ENCODE peak calls at places on chromosomes 4 and X, in five cellular contexts. N is heart left ventricle; G is SJSA1; P is CD8-positive, alpha-beta memory T cell; U is astrocyte. X is an unnamed sample. For H3K27me3, the result is how much of the 10 kb centered on the place peaks cover.

GRCh38 chrX:25015486-25016360 is at the start of gene ARX:
- DNase-seq in N (peak), G (no peak), P (no peak), U (peak), X (peak)

GRCh38 chr4:38180456-38180855 is 220.3 kb downstream of the PTTG2 start:
- DNase-seq in N (no peak), G (no peak), P (no peak), U (no peak), X (no peak)

GRCh38 chr4:83074086-83074704 is 39.2 kb downstream of the COPS4 start:
- DNase-seq in N (no peak), G (peak), P (peak), U (peak), X (no peak)

GRCh38 chrX:73561791-73562190 is 1.2 kb upstream of the CHIC1 start:
- DNase-seq in N (no peak), G (no peak), P (no peak), U (peak), X (no peak)

GRCh38 chr4:128483041-128483440 is 195.4 kb upstream of the PGRMC2 start:
- DNase-seq in N (no peak), G (no peak), P (no peak), U (no peak), X (no peak)

GRCh38 chr4:144699565-144699964 is 53.6 kb downstream of the HHIP start:
- DNase-seq in N (no peak), G (no peak), P (no peak), U (peak), X (no peak)

GRCh38 chr4:101835121-101835904 is 44.8 kb downstream of the BANK1 start:
- DNase-seq in N (no peak), G (peak), P (no peak), U (peak), X (no peak)

GRCh38 chr4:22174640-22175039 is 226.1 kb upstream of the KCNIP4 start:
- DNase-seq in N (no peak), G (no peak), P (no peak), U (no peak), X (no peak)

GRCh38 chr4:41145571-41146078 is 68.7 kb downstream of the APBB2 start:
- DNase-seq in N (no peak), G (no peak), P (no peak), U (peak), X (no peak)

GRCh38 chr4:148445071-148445902 is 3.1 kb upstream of the NR3C2 start:
- DNase-seq in N (peak), G (no peak), P (peak), U (no peak), X (no peak)

GRCh38 chr4:108117473-108118182 is 51.1 kb downstream of the LEF1 start:
- DNase-seq in N (peak), G (no peak), P (peak), U (no peak), X (no peak)

GRCh38 chr4:101857176-101857575 is 66.6 kb downstream of the BANK1 start:
- DNase-seq in N (no peak), G (no peak), P (no peak), U (no peak), X (no peak)

GRCh38 chr4:113618205-113618604 is 143.3 kb downstream of the CAMK2D start:
- DNase-seq in N (no peak), G (no peak), P (no peak), U (no peak), X (no peak)

GRCh38 chrX:148500428-148501120 is at the start of gene AFF2:
- DNase-seq in N (no peak), G (no peak), P (peak), U (peak), X (no peak)

GRCh38 chrX:57155171-57155570 is 18.0 kb upstream of the SPIN2A start:
- DNase-seq in N (no peak), G (no peak), P (no peak), U (no peak), X (no peak)

GRCh38 chrX:139762400-139763183 is 54.6 kb upstream of the MCF2 start:
- DNase-seq in N (no peak), G (no peak), P (no peak), U (peak), X (no peak)

GRCh38 chr4:40055873-40056721 is 553 bp upstream of the N4BP2 start:
- DNase-seq in N (peak), G (peak), P (peak), U (peak), X (peak)

GRCh38 chr4:67779631-67780030 is 25.4 kb upstream of the GNRHR start:
- DNase-seq in N (no peak), G (no peak), P (no peak), U (peak), X (no peak)

GRCh38 chr4:85658766-85659439 is 184.0 kb downstream of the ARHGAP24 start:
- DNase-seq in N (no peak), G (no peak), P (no peak), U (no peak), X (no peak)

GRCh38 chr4:109994415-109994827 is 81.7 kb downstream of the EGF start:
- DNase-seq in N (no peak), G (no peak), P (no peak), U (no peak), X (no peak)

GRCh38 chrX:65596270-65596669 is 61.7 kb upstream of the LAS1L start:
- DNase-seq in N (no peak), G (peak), P (peak), U (peak), X (no peak)

GRCh38 chrX:3393581-3394111 is 47.2 kb upstream of the MXRA5 start:
- DNase-seq in N (no peak), G (no peak), P (no peak), U (peak), X (no peak)

GRCh38 chr4:157221895-157222763 is 1.6 kb downstream of the GRIA2 start:
- DNase-seq in N (no peak), G (no peak), P (no peak), U (peak), X (no peak)

GRCh38 chr4:175419120-175419774 is 392.8 kb downstream of the GPM6A start:
- DNase-seq in N (no peak), G (peak), P (no peak), U (peak), X (no peak)

GRCh38 chr4:141905751-141906150 is 269.4 kb downstream of the IL15 start:
- DNase-seq in N (no peak), G (no peak), P (no peak), U (peak), X (no peak)

GRCh38 chrX:41421071-41421729 is 25.9 kb upstream of the NYX start:
- DNase-seq in N (no peak), G (no peak), P (no peak), U (no peak), X (no peak)

GRCh38 chrX:49276671-49277519 is 7.3 kb downstream of the PPP1R3F start:
- DNase-seq in N (no peak), G (no peak), P (no peak), U (no peak), X (no peak)

GRCh38 chr4:70313736-70314135 is 21.0 kb upstream of the CABS1 start:
- DNase-seq in N (no peak), G (no peak), P (no peak), U (no peak), X (no peak)

GRCh38 chr4:86918539-86919072 is 16.2 kb upstream of the AFF1 start:
- DNase-seq in N (no peak), G (no peak), P (no peak), U (peak), X (no peak)

GRCh38 chrX:45769919-45770582 is 569.4 kb upstream of the DIPK2B start:
- DNase-seq in N (peak), G (peak), P (no peak), U (peak), X (no peak)

GRCh38 chrX:130715299-130715698 is 187.7 kb downstream of the ENOX2 start:
- DNase-seq in N (no peak), G (no peak), P (no peak), U (peak), X (no peak)

GRCh38 chrX:153765138-153766079 is 1.4 kb downstream of the PLXNB3 start:
- DNase-seq in N (peak), G (no peak), P (no peak), U (no peak), X (peak)

GRCh38 chr4:16264798-16265197 is 38.5 kb upstream of the TAPT1 start:
- DNase-seq in N (no peak), G (no peak), P (peak), U (peak), X (no peak)

GRCh38 chr4:24209131-24209530 is 319.3 kb upstream of the PPARGC1A start:
- DNase-seq in N (no peak), G (no peak), P (no peak), U (no peak), X (no peak)

GRCh38 chr4:7863911-7864681 is 75.6 kb downstream of the AFAP1 start:
- DNase-seq in N (no peak), G (no peak), P (no peak), U (no peak), X (no peak)

GRCh38 chrX:42869659-42870476 is 91.9 kb upstream of the PPP1R2C start:
- DNase-seq in N (no peak), G (no peak), P (no peak), U (no peak), X (no peak)

GRCh38 chrX:150200820-150201287 is 162.3 kb upstream of the MAMLD1 start:
- DNase-seq in N (peak), G (peak), P (no peak), U (peak), X (peak)

GRCh38 chr4:19999331-19999730 is 252.4 kb upstream of the SLIT2 start:
- DNase-seq in N (no peak), G (no peak), P (no peak), U (no peak), X (no peak)

GRCh38 chrX:78098108-78098507 is 5.9 kb upstream of the PGK1 start:
- DNase-seq in N (no peak), G (no peak), P (no peak), U (no peak), X (no peak)

GRCh38 chrX:78092296-78092695 is 11.8 kb upstream of the PGK1 start:
- DNase-seq in N (no peak), G (peak), P (peak), U (peak), X (peak)
- H3K4me3 ChIP-seq in N (no peak), G (no peak), P (no peak), U (no peak), X (no peak)

DNA sequence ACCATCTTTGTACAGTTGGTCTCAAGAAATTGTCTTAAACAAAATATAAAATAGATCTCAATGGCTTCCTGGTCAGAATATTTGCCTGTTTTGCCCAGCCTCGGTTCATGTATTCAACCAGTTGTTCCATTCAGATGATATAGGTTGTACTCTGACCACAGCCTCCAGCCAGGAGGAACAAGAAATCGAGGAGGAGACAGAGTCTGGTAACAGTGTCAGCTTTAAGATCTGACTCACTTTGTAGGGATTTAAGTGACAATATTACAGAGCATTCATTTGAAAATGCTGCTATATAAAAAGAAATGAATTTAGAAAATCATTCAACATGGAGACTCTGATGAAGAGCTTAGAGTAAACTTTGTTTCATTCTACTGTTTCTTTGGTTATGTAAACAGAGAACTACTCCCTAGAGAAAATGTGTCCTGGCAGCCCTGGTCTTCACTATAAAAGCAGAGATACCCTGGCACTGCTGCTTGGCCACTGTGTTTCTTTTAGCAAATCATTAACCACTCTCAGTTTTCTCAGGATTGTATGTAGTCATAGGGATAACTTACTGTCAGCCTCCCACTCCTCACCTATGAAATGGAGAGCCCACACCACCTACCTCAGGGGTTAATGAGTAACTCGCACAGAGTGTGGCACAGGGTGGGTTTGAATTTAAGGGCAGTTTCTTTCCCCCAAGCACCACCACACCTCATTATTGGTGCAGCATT is 53.5 kb downstream of the PAGE2 start:
- DNase-seq in N (no peak), G (no peak), P (no peak), U (no peak), X (no peak)
- H3K27ac ChIP-seq in N (no peak), G (no peak), P (no peak), U (no peak), X (no peak)

GRCh38 chr4:186104114-186104894 is at the start of gene FAM149A:
- DNase-seq in N (no peak), G (no peak), P (peak), U (no peak), X (no peak)

GRCh38 chr4:186108391-186108790 is 3.9 kb downstream of the FAM149A start:
- DNase-seq in N (no peak), G (no peak), P (no peak), U (no peak), X (no peak)

GRCh38 chr4:186102931-186103330 is 1.6 kb upstream of the FAM149A start:
- DNase-seq in N (no peak), G (no peak), P (no peak), U (no peak), X (no peak)

GRCh38 chr4:186105721-186106335 is 1.3 kb downstream of the FAM149A start:
- DNase-seq in N (no peak), G (no peak), P (no peak), U (peak), X (no peak)

DNA sequence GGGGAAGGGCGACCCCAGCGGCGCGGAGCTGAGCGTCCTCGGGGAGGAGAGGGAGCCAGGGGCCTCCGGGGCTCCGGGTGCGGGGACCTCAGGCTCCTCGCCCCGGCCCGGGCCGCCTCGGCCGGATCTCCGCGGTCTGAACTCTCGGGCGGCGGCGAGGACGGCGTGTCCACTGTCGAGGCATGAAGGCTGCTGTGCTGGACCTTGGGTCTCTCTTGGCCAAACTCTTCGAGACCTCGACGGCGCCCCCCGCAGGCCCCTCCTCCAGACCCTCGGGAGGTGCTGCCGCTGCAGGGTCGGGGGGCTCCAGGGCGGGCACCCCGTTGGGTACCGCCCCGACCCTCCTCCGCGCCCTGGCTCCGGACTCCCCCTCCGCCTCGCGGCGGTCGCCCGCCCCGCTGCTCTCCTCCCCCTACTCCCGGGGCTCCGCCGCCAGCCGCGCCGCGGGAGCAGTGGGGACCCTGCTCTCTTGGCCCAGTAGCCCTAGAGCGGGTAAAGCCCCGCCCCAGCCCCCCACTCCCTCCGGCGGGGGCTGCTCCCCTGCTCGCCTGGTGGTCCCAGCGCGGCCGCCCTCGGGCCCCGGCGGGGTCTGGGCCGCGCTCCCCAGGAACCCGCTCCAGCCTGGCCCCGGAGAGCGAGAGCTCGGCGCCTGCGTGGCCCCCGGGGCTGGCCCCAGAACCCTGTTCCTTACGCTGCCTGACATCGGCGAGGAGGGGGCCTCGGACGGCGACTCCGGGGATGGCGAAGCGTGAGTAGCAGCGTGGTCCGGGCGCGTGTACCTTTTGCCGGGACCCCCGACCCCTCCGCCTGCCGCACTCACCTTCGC is 604 bp downstream of the FAM149A start:
- DNase-seq in N (no peak), G (no peak), P (peak), U (no peak), X (no peak)
- H3K27me3 ChIP-seq in N (under half), G (under half), P (under half), U (under half), X (under half)

GRCh38 chrX:71640002-71640401 is 21.7 kb upstream of the CXCR3 start:
- DNase-seq in N (no peak), G (no peak), P (peak), U (no peak), X (no peak)

GRCh38 chrX:71638409-71638808 is 20.1 kb upstream of the CXCR3 start:
- DNase-seq in N (no peak), G (no peak), P (no peak), U (no peak), X (no peak)

GRCh38 chrX:71636438-71637252 is 18.3 kb upstream of the CXCR3 start:
- DNase-seq in N (peak), G (no peak), P (no peak), U (no peak), X (no peak)

GRCh38 chrX:71637253-71637618 is 18.9 kb upstream of the CXCR3 start:
- DNase-seq in N (no peak), G (no peak), P (no peak), U (peak), X (no peak)

DNA sequence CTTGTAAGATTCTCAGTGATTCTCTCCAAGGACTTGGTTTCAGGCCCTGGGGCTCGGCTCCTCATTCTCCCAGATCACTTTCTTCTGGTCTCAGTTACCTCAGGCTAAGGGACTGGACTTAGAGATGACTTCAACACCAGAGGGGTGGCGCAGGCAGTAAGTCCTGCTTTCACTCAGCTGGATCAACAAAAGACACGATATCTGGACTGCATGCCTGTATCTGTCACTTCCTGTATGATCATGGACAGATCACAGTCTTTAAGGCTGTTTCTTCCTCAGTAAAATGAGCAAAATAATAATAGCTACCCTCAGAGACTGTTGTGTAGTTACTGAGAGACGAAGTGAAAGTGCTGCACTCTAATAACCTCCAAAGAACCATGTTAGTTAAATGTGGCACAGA is 19.5 kb upstream of the CXCR3 start:
- DNase-seq in N (no peak), G (no peak), P (no peak), U (peak), X (no peak)
- H3K4me3 ChIP-seq in N (no peak), G (no peak), P (no peak), U (no peak), X (no peak)

DNA sequence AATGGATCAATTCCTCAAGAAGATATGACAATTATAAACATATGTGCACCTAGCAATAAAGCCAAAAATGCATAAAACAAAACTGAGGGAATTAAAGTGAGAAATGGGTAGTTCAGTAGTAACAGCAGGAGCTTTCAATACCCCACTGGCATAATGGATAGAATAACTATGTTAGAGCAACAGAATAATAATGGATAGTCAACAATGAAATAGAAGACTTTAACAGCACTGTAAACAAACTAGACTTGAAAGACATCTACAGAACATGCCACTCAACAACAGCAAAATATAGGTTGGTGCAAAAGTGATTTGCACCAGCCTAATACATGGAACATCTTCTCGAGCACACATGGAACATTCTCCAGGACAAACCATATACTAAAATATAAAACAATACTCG is 20.0 kb upstream of the MBNL3 start:
- DNase-seq in N (no peak), G (no peak), P (no peak), U (no peak), X (no peak)
- H3K27ac ChIP-seq in N (no peak), G (no peak), P (no peak), U (no peak), X (no peak)